ENCODE peak calls at places on chromosomes 4 and X, in ten cellular contexts. A is suprapubic skin, C is IMR-90, G is ovary, W is A549, Z is tibial artery, B is brain microvascular endothelial cell, I is Caco-2, T is pancreas, Y is mammary epithelial cell. M is an unnamed sample.

GRCh38 chr4:35695401-35695800 is 548.9 kb downstream of the ARAP2 start:
- DNase-seq in A (no peak), C (no peak), G (no peak), W (no peak), Z (no peak), B (no peak), I (no peak), T (no peak), Y (no peak), M (no peak)

GRCh38 chr4:176781739-176782100 is 11.0 kb downstream of the VEGFC start:
- DNase-seq in A (no peak), C (no peak), G (no peak), W (no peak), Z (no peak), B (no peak), I (no peak), T (no peak), Y (no peak), M (no peak)

GRCh38 chr4:186543206-186543605 is 12.2 kb downstream of the MTNR1A start:
- DNase-seq in A (no peak), C (no peak), G (no peak), W (no peak), Z (no peak), B (no peak), I (no peak), T (no peak), Y (no peak), M (no peak)

GRCh38 chr4:76377922-76378321 is 43.0 kb downstream of the CCDC158 start:
- DNase-seq in A (no peak), C (peak; percentile 61), G (no peak), W (peak; percentile 15), Z (no peak), B (peak; percentile 60), I (peak; percentile 60), T (no peak), Y (no peak), M (peak; percentile 86)

GRCh38 chr4:134365852-134366251 is 164.3 kb upstream of the PABPC4L start:
- DNase-seq in A (no peak), C (peak; percentile 10), G (no peak), W (no peak), Z (no peak), B (no peak), I (no peak), T (no peak), Y (no peak), M (peak; percentile 1)

GRCh38 chrX:129721414-129721813 is 17.4 kb upstream of the XPNPEP2 start:
- DNase-seq in A (no peak), C (no peak), G (no peak), W (no peak), Z (no peak), B (no peak), I (no peak), T (no peak), Y (no peak), M (no peak)

GRCh38 chrX:28920554-28920953 is 333.3 kb downstream of the IL1RAPL1 start:
- DNase-seq in A (no peak), C (peak; percentile 8), G (no peak), W (no peak), Z (no peak), B (no peak), I (no peak), T (no peak), Y (no peak), M (peak; percentile 2)

GRCh38 chr4:103098331-103098730 is 1.3 kb downstream of the BDH2 start:
- DNase-seq in A (no peak), C (peak; percentile 4), G (no peak), W (no peak), Z (no peak), B (no peak), I (no peak), T (no peak), Y (no peak), M (no peak)

GRCh38 chr4:2510351-2511259 is 25.8 kb upstream of the FAM193A start:
- DNase-seq in A (no peak), C (no peak), G (no peak), W (no peak), Z (no peak), B (no peak), I (no peak), T (no peak), Y (no peak), M (no peak)

GRCh38 chrX:126770179-126770578 is 49.4 kb upstream of the PRR32 start:
- DNase-seq in A (no peak), C (no peak), G (no peak), W (peak; percentile 1), Z (no peak), B (no peak), I (peak; percentile 30), T (no peak), Y (peak; percentile 1), M (no peak)

GRCh38 chrX:134717698-134718328 is 59.5 kb upstream of the PLAC1 start:
- DNase-seq in A (no peak), C (peak; percentile 68), G (no peak), W (peak; percentile 30), Z (no peak), B (no peak), I (no peak), T (no peak), Y (peak; percentile 25), M (peak; percentile 10)

GRCh38 chr4:143270266-143270838 is 66.3 kb upstream of the GAB1 start:
- DNase-seq in A (no peak), C (no peak), G (no peak), W (no peak), Z (no peak), B (no peak), I (no peak), T (no peak), Y (no peak), M (no peak)

GRCh38 chrX:20454117-20454516 is 187.4 kb upstream of the RPS6KA3 start:
- DNase-seq in A (no peak), C (peak; percentile 25), G (no peak), W (no peak), Z (no peak), B (no peak), I (no peak), T (no peak), Y (no peak), M (peak; percentile 5)

GRCh38 chrX:1520350-1520749 is 16.6 kb downstream of the P2RY8 start:
- DNase-seq in A (no peak), C (no peak), G (no peak), W (no peak), Z (no peak), B (no peak), I (no peak), T (no peak), Y (no peak), M (no peak)

GRCh38 chr4:33837043-33837442 is 2407.3 kb downstream of the ARAP2 start:
- DNase-seq in A (no peak), C (peak; percentile 80), G (no peak), W (no peak), Z (no peak), B (peak; percentile 46), I (no peak), T (no peak), Y (peak; percentile 28), M (peak; percentile 83)

GRCh38 chr4:188550296-188550695 is 411.1 kb downstream of the TRIML1 start:
- DNase-seq in A (no peak), C (peak; percentile 5), G (no peak), W (no peak), Z (no peak), B (peak; percentile 51), I (no peak), T (no peak), Y (no peak), M (no peak)
- H3K4me3 ChIP-seq in A (no peak overlapping the region), C (no peak overlapping the region), G (no peak overlapping the region), W (no peak overlapping the region), Z (no peak overlapping the region), B (no peak overlapping the region), I (no peak overlapping the region), T (no peak overlapping the region), Y (no peak overlapping the region), M (no peak overlapping the region)

GRCh38 chr4:158172558-158173258 is at the start of gene GASK1B:
- DNase-seq in A (no peak), C (peak; percentile 64), G (peak; percentile 52), W (peak; percentile 25), Z (peak; percentile 50), B (peak; percentile 69), I (peak; percentile 68), T (peak; percentile 18), Y (peak; percentile 42), M (peak; percentile 82)

GRCh38 chr4:158169931-158170690 is 2.7 kb downstream of the GASK1B start:
- DNase-seq in A (no peak), C (peak; percentile 21), G (no peak), W (no peak), Z (no peak), B (no peak), I (no peak), T (no peak), Y (peak; percentile 61), M (peak; percentile 55)

GRCh38 chr4:158172196-158172557 is 648 bp downstream of the GASK1B start:
- DNase-seq in A (no peak), C (peak; percentile 63), G (no peak), W (no peak), Z (no peak), B (peak; percentile 16), I (no peak), T (no peak), Y (peak; percentile 37), M (peak; percentile 73)

GRCh38 chr4:158170691-158171455 is 2.0 kb downstream of the GASK1B start:
- DNase-seq in A (peak; percentile 81), C (peak; percentile 23), G (peak; percentile 88), W (no peak), Z (peak; percentile 49), B (no peak), I (peak; percentile 64), T (no peak), Y (peak; percentile 93), M (peak; percentile 53)

DNA sequence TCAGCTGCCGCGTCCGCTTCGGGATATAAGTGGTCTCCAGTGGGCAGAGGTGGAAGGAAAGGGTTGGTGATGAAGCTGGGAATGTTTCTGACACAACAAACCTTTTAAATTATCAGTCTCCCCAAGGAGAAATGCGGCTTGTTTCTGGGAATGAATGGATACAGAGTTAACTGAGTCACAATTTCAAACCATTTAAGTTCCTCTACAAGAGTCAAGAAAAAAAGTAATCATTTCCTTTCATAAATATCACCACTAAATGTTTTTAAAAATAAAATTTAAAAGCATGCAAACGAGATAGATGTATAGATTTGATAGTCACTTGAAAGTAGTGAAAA is 1.4 kb downstream of the GASK1B start:
- DNase-seq in A (no peak), C (no peak), G (no peak), W (no peak), Z (no peak), B (no peak), I (no peak), T (no peak), Y (no peak), M (no peak)
- H3K4me3 ChIP-seq in A (peak overlapping the region; percentile 51), C (peak overlapping the region; percentile 30), G (peak overlapping the region; percentile 61), W (no peak overlapping the region), Z (peak overlapping the region; percentile 54), B (peak overlapping the region; percentile 47), I (peak overlapping the region; percentile 49), T (no peak overlapping the region), Y (peak overlapping the region; percentile 67), M (peak overlapping the region; percentile 59)

GRCh38 chrX:71669492-71669891 is 2.1 kb downstream of the LOC101059915 start:
- DNase-seq in A (no peak), C (no peak), G (no peak), W (no peak), Z (no peak), B (no peak), I (no peak), T (no peak), Y (no peak), M (no peak)
- H3K4me3 ChIP-seq in A (no peak overlapping the region), C (no peak overlapping the region), G (no peak overlapping the region), W (no peak overlapping the region), Z (no peak overlapping the region), B (no peak overlapping the region), I (no peak overlapping the region), T (no peak overlapping the region), Y (no peak overlapping the region), M (no peak overlapping the region)

GRCh38 chr4:78939667-78940008 is 400 bp upstream of the PAQR3 start:
- DNase-seq in A (no peak), C (peak; percentile 12), G (no peak), W (no peak), Z (no peak), B (no peak), I (no peak), T (no peak), Y (no peak), M (no peak)
- H3K4me3 ChIP-seq in A (peak overlapping the region; percentile 96), C (peak overlapping the region; percentile 100), G (peak overlapping the region; percentile 67), W (peak overlapping the region; percentile 55), Z (peak overlapping the region; percentile 82), B (peak overlapping the region; percentile 55), I (peak overlapping the region; percentile 69), T (peak overlapping the region; percentile 86), Y (peak overlapping the region; percentile 86), M (peak overlapping the region; percentile 84)

M was measured in choroid plexus epithelial cell.